ENCODE peak calls at places on chromosomes 7 and 10, in nine cellular contexts. T, S, E, F, Y, D, V, P and I are unnamed samples.

GRCh38 chr7:66883716-66884115 is 37.3 kb upstream of the TMEM248 start:
- DNase-seq in T (no peak), S (no peak), E (no peak), F (no peak), Y (peak; percentile 3), D (no peak), V (peak; percentile 77), P (no peak), I (no peak)

GRCh38 chr7:83325083-83325482 is 162.4 kb upstream of the PCLO start:
- DNase-seq in T (no peak), S (no peak), E (no peak), F (no peak), Y (no peak), D (no peak), V (no peak), P (no peak), I (no peak)

GRCh38 chr7:95684037-95684436 is 87.7 kb upstream of the PDK4 start:
- DNase-seq in T (no peak), S (no peak), E (no peak), F (no peak), Y (peak; percentile 47), D (peak; percentile 29), V (peak; percentile 30), P (no peak), I (no peak)

GRCh38 chr7:63009771-63010170 is 988.9 kb upstream of the ZNF722 start:
- DNase-seq in T (no peak), S (no peak), E (no peak), F (no peak), Y (no peak), D (no peak), V (no peak), P (no peak), I (no peak)

GRCh38 chr10:137606-138005 is 2.4 kb downstream of the ZMYND11 start:
- DNase-seq in T (no peak), S (no peak), E (no peak), F (no peak), Y (peak; percentile 35), D (no peak), V (peak; percentile 74), P (no peak), I (no peak)

GRCh38 chr10:128307819-128308218 is 181.6 kb upstream of the MKI67 start:
- DNase-seq in T (no peak), S (no peak), E (no peak), F (no peak), Y (no peak), D (no peak), V (no peak), P (no peak), I (no peak)

GRCh38 chr7:92557249-92557648 is 28.7 kb downstream of the RBM48 start:
- DNase-seq in T (no peak), S (no peak), E (no peak), F (no peak), Y (no peak), D (no peak), V (no peak), P (no peak), I (no peak)

GRCh38 chr10:71810048-71810750 is 36.9 kb upstream of the VSIR start:
- DNase-seq in T (no peak), S (no peak), E (no peak), F (no peak), Y (no peak), D (no peak), V (no peak), P (no peak), I (no peak)

GRCh38 chr7:78167825-78168224 is 369.3 kb downstream of the PHTF2 start:
- DNase-seq in T (no peak), S (no peak), E (no peak), F (no peak), Y (no peak), D (no peak), V (no peak), P (no peak), I (no peak)

GRCh38 chr7:63521-64021 is 128.8 kb upstream of the FAM20C start:
- DNase-seq in T (no peak), S (peak; percentile 50), E (no peak), F (no peak), Y (no peak), D (no peak), V (no peak), P (no peak), I (no peak)

GRCh38 chr7:133199831-133200230 is 53.0 kb upstream of the EXOC4 start:
- DNase-seq in T (no peak), S (no peak), E (no peak), F (no peak), Y (no peak), D (no peak), V (no peak), P (no peak), I (no peak)

GRCh38 chr7:42081672-42082071 is 155.3 kb downstream of the GLI3 start:
- DNase-seq in T (no peak), S (no peak), E (no peak), F (no peak), Y (no peak), D (no peak), V (no peak), P (no peak), I (no peak)

GRCh38 chr10:97849491-97850402 is at the start of gene GOLGA7B:
- DNase-seq in T (peak; percentile 59), S (no peak), E (peak; percentile 44), F (peak; percentile 49), Y (peak; percentile 7), D (no peak), V (peak; percentile 7), P (no peak), I (no peak)

GRCh38 chr7:150937848-150938561 is 40.1 kb downstream of the KCNH2 start:
- DNase-seq in T (peak; percentile 21), S (peak; percentile 50), E (no peak), F (no peak), Y (peak; percentile 17), D (no peak), V (peak; percentile 58), P (peak; percentile 26), I (peak; percentile 4)

GRCh38 chr7:47776335-47776734 is 171.9 kb downstream of the PKD1L1 start:
- DNase-seq in T (no peak), S (no peak), E (no peak), F (no peak), Y (no peak), D (no peak), V (no peak), P (no peak), I (no peak)

GRCh38 chr10:116870949-116871348 is 21.6 kb downstream of the ENO4 start:
- DNase-seq in T (no peak), S (no peak), E (no peak), F (no peak), Y (no peak), D (no peak), V (no peak), P (no peak), I (no peak)

GRCh38 chr10:48769706-48770105 is 85.0 kb downstream of the WDFY4 start:
- DNase-seq in T (no peak), S (no peak), E (no peak), F (no peak), Y (no peak), D (no peak), V (no peak), P (no peak), I (no peak)
- H3K4me3 ChIP-seq in T (no peak overlapping the region), S (no peak overlapping the region), E (no peak overlapping the region), F (no peak overlapping the region), Y (no peak overlapping the region), D (no peak overlapping the region), V (no peak overlapping the region), P (no peak overlapping the region), I (no peak overlapping the region)

GRCh38 chr7:73520673-73521635 is 1.1 kb downstream of the BAZ1B start:
- DNase-seq in T (peak; percentile 7), S (no peak), E (peak; percentile 45), F (no peak), Y (peak; percentile 13), D (no peak), V (peak; percentile 30), P (no peak), I (no peak)

GRCh38 chr7:73519867-73520672 is 2.0 kb downstream of the BAZ1B start:
- DNase-seq in T (peak; percentile 19), S (no peak), E (peak; percentile 23), F (no peak), Y (no peak), D (no peak), V (peak; percentile 3), P (no peak), I (no peak)

GRCh38 chr7:73518470-73518869 is 3.6 kb downstream of the BAZ1B start:
- DNase-seq in T (no peak), S (no peak), E (no peak), F (no peak), Y (no peak), D (no peak), V (no peak), P (no peak), I (no peak)

GRCh38 chr7:73521636-73522080 is 435 bp downstream of the BAZ1B start:
- DNase-seq in T (no peak), S (peak; percentile 85), E (peak; percentile 75), F (no peak), Y (peak; percentile 29), D (no peak), V (peak; percentile 20), P (no peak), I (no peak)

DNA sequence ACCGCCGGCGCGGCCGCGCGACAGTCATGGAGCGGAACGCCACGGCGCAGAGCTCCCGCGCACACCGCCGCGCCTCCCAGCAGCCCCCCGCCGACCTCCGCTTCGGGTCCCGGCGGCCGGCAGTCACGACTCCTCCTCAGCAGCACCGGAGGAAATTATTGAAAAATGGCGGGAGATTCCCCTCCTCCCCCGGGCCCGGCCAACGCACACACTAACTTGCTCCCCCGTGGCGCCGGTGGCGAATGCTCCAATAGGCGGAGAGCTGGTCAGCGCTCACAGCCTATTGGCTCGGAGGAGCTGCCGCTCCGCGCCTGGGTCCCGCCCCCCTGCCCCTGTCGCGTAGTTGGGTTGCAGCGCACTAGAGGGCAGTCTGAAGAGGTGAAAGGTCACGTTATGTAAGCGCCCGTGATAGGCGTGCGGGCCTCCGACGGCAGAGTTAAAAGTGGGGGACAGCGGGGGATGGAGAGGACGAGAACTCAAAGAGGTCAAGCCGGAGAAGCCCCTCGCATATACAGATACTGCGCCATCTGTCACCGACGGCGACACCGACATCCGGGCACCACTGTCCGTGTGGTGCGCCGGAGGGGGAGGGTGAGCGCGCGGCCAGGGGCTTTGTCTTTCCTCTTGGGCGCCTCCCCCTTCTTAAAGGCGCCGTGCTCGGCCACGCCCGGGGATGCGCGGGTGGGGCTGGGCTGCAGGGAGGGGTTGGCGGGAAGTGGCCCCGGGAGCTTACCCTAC is at the start of gene BAZ1B:
- DNase-seq in T (peak; percentile 96), S (peak; percentile 99), E (peak; percentile 99), F (peak; percentile 98), Y (peak; percentile 98), D (peak; percentile 97), V (peak; percentile 97), P (peak; percentile 90), I (peak; percentile 86)
- TF ChIP-seq CTCF in T (no peak), S (no peak), E (no peak), F (peak; percentile 44), Y (peak; percentile 5), D (no peak), V (no peak), P (peak; percentile 3), I (peak; percentile 32)

GRCh38 chr10:100345570-100346330 is 1.3 kb upstream of the SCD start:
- DNase-seq in T (no peak), S (peak; percentile 66), E (peak; percentile 50), F (no peak), Y (peak; percentile 52), D (no peak), V (peak; percentile 74), P (no peak), I (no peak)
- H3K4me3 ChIP-seq in T (peak overlapping the region; percentile 79), S (peak overlapping the region; percentile 74), E (peak overlapping the region; percentile 95), F (no peak overlapping the region), Y (peak overlapping the region; percentile 77), D (peak overlapping the region; percentile 91), V (peak overlapping the region; percentile 92), P (peak overlapping the region; percentile 96), I (peak overlapping the region; percentile 73)

GRCh38 chr10:132291826-132292225 is 15.9 kb downstream of the STK32C start:
- DNase-seq in T (no peak), S (peak; percentile 23), E (no peak), F (no peak), Y (no peak), D (no peak), V (no peak), P (no peak), I (no peak)
- TF ChIP-seq CTCF in T (no peak), S (no peak), E (no peak), F (no peak), Y (no peak), D (no peak), V (no peak), P (no peak), I (no peak)